ENCODE peak calls at places on chromosomes 5 and 9, in nine cellular contexts. Y is Peyer's patch; T is NCI-H1092; P is mammary epithelial cell; J is SJSA1; H is adipocyte; M is hepatocyte; A is activated effector memory CD4-positive, alpha-beta T cell treated with Interleukin-2 at 50 U/mL for 16 hours; R is PC-3. B is an unnamed sample.

GRCh38 chr5:1152156-1152555 is 40.3 kb upstream of the SLC12A7 start:
- DNase-seq in P (no peak), T (no peak), Y (no peak), R (no peak), M (no peak), A (no peak), J (peak), H (no peak), B (no peak)

GRCh38 chr5:73826761-73827450 is 200.9 kb downstream of the ARHGEF28 start:
- DNase-seq in P (peak), H (peak), T (no peak), J (no peak), A (no peak), R (no peak), M (peak), Y (no peak), B (peak)

GRCh38 chr5:83583859-83584258 is 112.3 kb downstream of the VCAN start:
- DNase-seq in P (peak), Y (no peak), H (peak), A (no peak), M (no peak), R (peak), J (no peak), T (no peak), B (peak)

GRCh38 chr5:8081179-8081578 is 212.2 kb downstream of the MTRR start:
- DNase-seq in A (no peak), T (no peak), M (no peak), H (no peak), R (no peak), Y (no peak), J (no peak), P (no peak), B (no peak)

GRCh38 chr5:171484460-171484899 is 65.0 kb downstream of the FGF18 start:
- DNase-seq in A (peak), H (peak), T (no peak), Y (peak), R (peak), M (no peak), J (no peak), P (no peak), B (peak)

GRCh38 chr5:76209297-76209696 is 126.1 kb downstream of the SV2C start:
- DNase-seq in M (no peak), R (peak), A (no peak), J (no peak), Y (no peak), H (no peak), P (no peak), T (no peak), B (no peak)

GRCh38 chr5:56616454-56617160 is 198.7 kb upstream of the MAP3K1 start:
- DNase-seq in Y (no peak), A (no peak), M (no peak), R (no peak), P (no peak), T (no peak), J (no peak), H (no peak), B (no peak)

GRCh38 chr9:107710988-107711387 is 221.4 kb upstream of the KLF4 start:
- DNase-seq in T (no peak), R (peak), J (no peak), Y (no peak), M (no peak), A (no peak), H (no peak), P (no peak), B (peak)

GRCh38 chr5:153043876-153044275 is 446.6 kb upstream of the GRIA1 start:
- DNase-seq in R (no peak), H (no peak), Y (no peak), A (no peak), P (peak), T (no peak), J (no peak), M (peak), B (peak)

GRCh38 chr9:127792417-127793031 is 6.7 kb downstream of the CDK9 start:
- DNase-seq in H (no peak), T (no peak), Y (no peak), J (no peak), P (no peak), M (no peak), A (no peak), R (no peak), B (no peak)

GRCh38 chr9:2198956-2199635 is 183.9 kb downstream of the SMARCA2 start:
- DNase-seq in A (no peak), J (no peak), T (no peak), Y (no peak), R (no peak), M (no peak), H (no peak), P (no peak), B (no peak)

GRCh38 chr9:78031826-78032598 is 401 bp upstream of the GNAQ start:
- DNase-seq in R (peak), M (peak), H (peak), A (peak), P (peak), T (peak), Y (peak), J (peak), B (peak)

GRCh38 chr5:160747559-160747958 is 104.5 kb downstream of the ATP10B start:
- DNase-seq in H (no peak), J (no peak), R (no peak), M (no peak), Y (no peak), A (no peak), T (no peak), P (no peak), B (no peak)

GRCh38 chr9:96242829-96243228 is 59.1 kb downstream of the HSD17B3 start:
- DNase-seq in M (no peak), A (no peak), H (no peak), P (no peak), R (no peak), Y (no peak), J (no peak), T (no peak), B (no peak)

GRCh38 chr9:122036988-122037387 is 56.1 kb downstream of the TTLL11 start:
- DNase-seq in R (peak), A (no peak), M (no peak), T (no peak), Y (no peak), J (no peak), H (peak), P (no peak), B (peak)

GRCh38 chr9:38345851-38346755 is 46.4 kb upstream of the ALDH1B1 start:
- DNase-seq in J (no peak), A (no peak), Y (peak), H (no peak), M (no peak), T (no peak), R (no peak), P (no peak), B (no peak)

GRCh38 chr9:6443661-6444060 is 30.7 kb downstream of the UHRF2 start:
- DNase-seq in A (no peak), R (no peak), M (no peak), H (peak), T (no peak), J (no peak), P (no peak), Y (no peak), B (no peak)

GRCh38 chr5:141040763-141041426 is 10.3 kb upstream of the PCDHB1 start:
- DNase-seq in P (peak), J (peak), A (peak), H (peak), T (peak), R (peak), M (peak), Y (peak), B (peak)

GRCh38 chr9:134304306-134304705 is 21.9 kb upstream of the RXRA start:
- DNase-seq in P (no peak), M (no peak), R (no peak), J (no peak), H (no peak), Y (no peak), A (no peak), T (no peak), B (no peak)

GRCh38 chr9:88488166-88488565 is 46.8 kb upstream of the NXNL2 start:
- DNase-seq in T (no peak), R (no peak), M (no peak), P (no peak), Y (no peak), J (no peak), H (no peak), A (no peak), B (peak)

GRCh38 chr9:99690573-99690972 is 131.1 kb upstream of the NR4A3 start:
- DNase-seq in T (peak), R (no peak), P (no peak), M (no peak), J (no peak), Y (no peak), A (no peak), H (no peak), B (no peak)

B was measured in HT1080.